ENCODE peak calls at places on chromosomes 11 and 22, in four cellular contexts. F is OCI-LY7; U is cardiac muscle cell; B is CD8-positive, alpha-beta memory T cell. K is an unnamed sample.

GRCh38 chr11:93225642-93226041 is 27.9 kb upstream of the SLC36A4 start:
- DNase-seq in F (peak; percentile 28), U (no peak), B (no peak), K (no peak)

GRCh38 chr11:9025101-9025850 is 21.5 kb upstream of the NRIP3 start:
- DNase-seq in F (no peak), U (no peak), B (no peak), K (no peak)

GRCh38 chr22:49214976-49215375 is 612.7 kb downstream of the BRD1 start:
- DNase-seq in F (no peak), U (no peak), B (no peak), K (no peak)

GRCh38 chr11:124581817-124582216 is 12.0 kb downstream of the OR8A1 start:
- DNase-seq in F (no peak), U (peak; percentile 5), B (no peak), K (no peak)

GRCh38 chr11:74170694-74171629 is at the start of the genes C2CD3 and PPME1:
- DNase-seq in F (peak; percentile 100), U (peak; percentile 99), B (peak; percentile 93), K (peak; percentile 100)

GRCh38 chr11:73532310-73532709 is 65.6 kb downstream of the FAM168A start:
- DNase-seq in F (no peak), U (no peak), B (no peak), K (no peak)

GRCh38 chr22:28254396-28254795 is 335.3 kb upstream of the PITPNB start:
- DNase-seq in F (no peak), U (no peak), B (no peak), K (no peak)

GRCh38 chr11:15238856-15239255 is 124.1 kb downstream of the INSC start:
- DNase-seq in F (no peak), U (no peak), B (no peak), K (no peak)

GRCh38 chr11:117097567-117098268 is 510 bp downstream of the SIK3 start:
- DNase-seq in F (peak; percentile 66), U (peak; percentile 69), B (peak; percentile 15), K (peak; percentile 66)

GRCh38 chr11:65211293-65212105 is 29.8 kb downstream of the CAPN1 start:
- DNase-seq in F (no peak), U (no peak), B (no peak), K (no peak)

GRCh38 chr11:75384438-75385080 is 14.8 kb upstream of the RPS3 start:
- DNase-seq in F (peak; percentile 68), U (peak; percentile 84), B (peak; percentile 73), K (peak; percentile 85)

GRCh38 chr11:6548641-6549040 is 51.6 kb downstream of the DNHD1 start:
- DNase-seq in F (no peak), U (no peak), B (no peak), K (no peak)

GRCh38 chr11:9399466-9399865 is 15.0 kb downstream of the IPO7 start:
- DNase-seq in F (no peak), U (no peak), B (no peak), K (no peak)

GRCh38 chr11:110177057-110177397 is 83.8 kb downstream of the ZC3H12C start:
- DNase-seq in F (no peak), U (no peak), B (no peak), K (no peak)

GRCh38 chr11:76086713-76087635 is 119.3 kb downstream of the WNT11 start:
- DNase-seq in F (no peak), U (no peak), B (no peak), K (no peak)

GRCh38 chr22:23531283-23531921 is 48.7 kb downstream of the IGLL1 start:
- DNase-seq in F (no peak), U (no peak), B (no peak), K (no peak)

GRCh38 chr11:111387318-111387863 is 8.3 kb upstream of the POU2AF1 start:
- DNase-seq in F (no peak), U (no peak), B (no peak), K (no peak)

GRCh38 chr11:33790088-33790487 is 15.8 kb upstream of the FBXO3 start:
- DNase-seq in F (no peak), U (no peak), B (no peak), K (no peak)

GRCh38 chr11:31796523-31797226 is 14.4 kb downstream of the PAX6 start:
- DNase-seq in F (no peak), U (no peak), B (no peak), K (no peak)

GRCh38 chr11:69640995-69641581 is at the start of gene CCND1:
- DNase-seq in F (peak; percentile 13), U (peak; percentile 88), B (no peak), K (peak; percentile 95)

GRCh38 chr22:24008022-24008283 is 2.7 kb upstream of the GSTT4 start:
- DNase-seq in F (no peak), U (no peak), B (no peak), K (no peak)

GRCh38 chr22:42273855-42274451 is 3.5 kb upstream of the TCF20 start:
- DNase-seq in F (no peak), U (peak; percentile 72), B (no peak), K (no peak)

GRCh38 chr11:12723410-12724297 is 49.4 kb downstream of the TEAD1 start:
- DNase-seq in F (no peak), U (no peak), B (no peak), K (peak; percentile 86)

GRCh38 chr11:130513132-130513531 is 64.7 kb downstream of the ADAMTS15 start:
- DNase-seq in F (no peak), U (no peak), B (no peak), K (no peak)

GRCh38 chr11:13679768-13680167 is 11.3 kb downstream of the FAR1 start:
- DNase-seq in F (no peak), U (no peak), B (no peak), K (no peak)

GRCh38 chr22:20245577-20246367 is 22.3 kb downstream of the RTN4R start:
- DNase-seq in F (no peak), U (no peak), B (no peak), K (no peak)

GRCh38 chr11:21037836-21038235 is 368.4 kb downstream of the NELL1 start:
- DNase-seq in F (no peak), U (no peak), B (no peak), K (no peak)

GRCh38 chr22:28027453-28028448 is 108.7 kb upstream of the PITPNB start:
- DNase-seq in F (no peak), U (no peak), B (no peak), K (no peak)

GRCh38 chr11:105393326-105393725 is 216.5 kb upstream of the GRIA4 start:
- DNase-seq in F (no peak), U (no peak), B (no peak), K (no peak)

GRCh38 chr11:45145421-45146071 is 893 bp upstream of the PRDM11 start:
- DNase-seq in F (no peak), U (peak; percentile 45), B (no peak), K (no peak)

GRCh38 chr11:91860661-91861060 is 364.0 kb upstream of the FAT3 start:
- DNase-seq in F (no peak), U (no peak), B (no peak), K (no peak)

GRCh38 chr11:119422505-119423416 is at the start of gene THY1:
- DNase-seq in F (no peak), U (peak; percentile 24), B (no peak), K (no peak)

GRCh38 chr11:61737636-61738386 is 14.6 kb upstream of the MYRF start:
- DNase-seq in F (no peak), U (no peak), B (no peak), K (no peak)

GRCh38 chr11:34314176-34314575 is 43.6 kb downstream of the ABTB2 start:
- DNase-seq in F (no peak), U (no peak), B (no peak), K (no peak)

DNA sequence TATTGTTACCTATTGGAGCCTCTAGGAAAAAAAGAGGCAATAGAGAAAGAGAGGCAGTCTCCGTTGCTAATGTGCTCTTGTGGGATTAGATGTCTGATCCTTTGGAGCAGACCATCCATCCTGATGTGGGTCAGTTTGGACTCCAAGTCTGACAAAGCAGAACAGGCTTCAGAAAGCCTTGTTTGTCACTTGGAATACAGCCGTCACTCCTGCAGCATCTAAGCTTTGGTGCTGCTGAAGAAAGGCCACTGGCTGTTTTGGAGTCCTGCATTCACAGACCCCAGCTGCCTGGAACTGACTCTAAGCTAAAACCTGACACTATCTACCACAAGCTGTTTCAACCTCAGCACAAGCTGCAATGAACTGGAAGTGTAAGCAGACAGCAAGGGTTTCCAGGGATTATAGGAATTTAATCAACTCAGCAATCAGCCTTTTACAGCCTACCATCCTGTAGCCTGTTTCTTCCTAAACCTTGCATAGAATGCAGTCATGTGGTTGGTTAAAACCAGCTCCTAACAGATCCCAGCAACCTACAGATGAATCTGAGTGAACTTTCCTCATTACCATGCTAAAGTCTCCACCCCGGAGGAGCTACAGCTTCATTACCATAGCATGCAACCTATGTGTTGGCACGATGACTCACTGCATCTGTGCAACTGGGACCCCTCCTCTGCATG is 3.7 kb upstream of the PLAAT4 start:
- DNase-seq in F (no peak), U (no peak), B (no peak), K (no peak)
- H3K4me1 ChIP-seq in F (peaks cover 20% of the 10 kb centered on the region), U (no peaks in the 10 kb centered on the region), B (peaks cover 73% of the 10 kb centered on the region), K (peaks cover 60% of the 10 kb centered on the region)

GRCh38 chr22:44033287-44033686 is 9.2 kb downstream of the PARVB start:
- DNase-seq in F (no peak), U (no peak), B (no peak), K (no peak)
- H3K4me1 ChIP-seq in F (no peaks in the 10 kb centered on the region), U (peaks cover 24% of the 10 kb centered on the region), B (peaks cover 5% of the 10 kb centered on the region), K (peaks cover 7% of the 10 kb centered on the region)

GRCh38 chr22:50304528-50305392 is 2.7 kb downstream of the PLXNB2 start:
- DNase-seq in F (no peak), U (no peak), B (no peak), K (no peak)

GRCh38 chr22:50303515-50303847 is 4.0 kb downstream of the PLXNB2 start:
- DNase-seq in F (no peak), U (no peak), B (no peak), K (no peak)

GRCh38 chr22:50305393-50305657 is 2.1 kb downstream of the PLXNB2 start:
- DNase-seq in F (no peak), U (no peak), B (no peak), K (no peak)

GRCh38 chr22:50302564-50302963 is 4.9 kb downstream of the PLXNB2 start:
- DNase-seq in F (no peak), U (peak; percentile 91), B (no peak), K (no peak)

GRCh38 chr22:50303848-50304527 is 3.5 kb downstream of the PLXNB2 start:
- DNase-seq in F (peak; percentile 38), U (peak; percentile 49), B (no peak), K (peak; percentile 54)
- H3K4me1 ChIP-seq in F (peaks cover 95% of the 10 kb centered on the region), U (peaks cover 68% of the 10 kb centered on the region), B (no peaks in the 10 kb centered on the region), K (peaks cover 43% of the 10 kb centered on the region)

DNA sequence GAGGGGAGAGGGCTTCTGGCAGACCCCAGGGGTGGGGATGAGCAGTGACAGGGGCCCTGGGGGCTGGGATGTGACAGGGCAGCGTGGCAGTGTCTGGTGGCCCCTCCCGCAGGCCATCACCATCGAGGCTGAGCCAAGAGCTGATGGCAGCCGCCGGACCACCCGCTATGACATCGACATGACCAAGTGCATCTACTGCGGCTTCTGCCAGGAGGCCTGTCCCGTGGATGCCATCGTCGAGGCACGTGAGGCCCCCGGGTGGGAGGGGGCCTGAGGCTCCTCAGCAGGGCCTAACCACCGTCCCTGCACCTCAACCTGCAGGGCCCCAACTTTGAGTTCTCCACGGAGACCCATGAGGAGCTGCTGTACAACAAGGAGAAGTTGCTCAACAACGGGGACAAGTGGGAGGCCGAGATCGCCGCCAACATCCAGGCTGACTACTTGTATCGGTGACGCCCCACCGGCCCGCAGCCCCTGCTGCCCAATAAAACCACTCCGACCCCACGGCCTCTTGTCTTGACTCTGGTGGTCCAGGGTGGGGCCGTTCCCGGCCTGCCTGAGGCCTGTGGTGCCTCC is 2.6 kb upstream of the TCIRG1 start:
- DNase-seq in F (no peak), U (no peak), B (no peak), K (no peak)
- H3K4me1 ChIP-seq in F (peaks cover 31% of the 10 kb centered on the region), U (peaks cover 24% of the 10 kb centered on the region), B (peaks cover 52% of the 10 kb centered on the region), K (peaks cover 40% of the 10 kb centered on the region)

K was measured in Caco-2.